ENCODE peak calls at places on chromosomes 13 and 19, in ten cellular contexts. J is stimulated activated CD8-positive, alpha-beta memory T cell treated with anti-CD3 and anti-CD28 coated beads, Interleukin-7, amount 100 ng/mL, for 24 hours; Q is fibroblast of mammary gland; Z is B cell; H is G401; W is NT2/D1; N is AG04450; G is DMS 273 treated with DMSO at 0.1 percent for 48 hours; K is nephron progenitor cell; I is astrocyte of the spinal cord. M is an unnamed sample.

GRCh38 chr19:7117248-7117647 is 47.7 kb downstream of the ZNF557 start:
- DNase-seq in J (no peak), Q (no peak), Z (no peak), H (no peak), W (no peak), N (no peak), G (no peak), K (no peak), I (no peak), M (no peak)

GRCh38 chr13:41696163-41697003 is 239.0 kb downstream of the RGCC start:
- DNase-seq in J (no peak), Q (peak), Z (no peak), H (no peak), W (peak), N (peak), G (peak), K (no peak), I (peak), M (peak)

GRCh38 chr19:359653-359925 is 15.0 kb upstream of the MIER2 start:
- DNase-seq in J (no peak), Q (no peak), Z (no peak), H (no peak), W (no peak), N (no peak), G (no peak), K (no peak), I (no peak), M (no peak)

GRCh38 chr13:77515785-77516184 is 19.7 kb upstream of the SCEL start:
- DNase-seq in J (no peak), Q (no peak), Z (no peak), H (no peak), W (no peak), N (no peak), G (no peak), K (no peak), I (no peak), M (no peak)

GRCh38 chr19:11203194-11204075 is 6.1 kb upstream of the KANK2 start:
- DNase-seq in J (peak), Q (peak), Z (peak), H (peak), W (no peak), N (peak), G (no peak), K (peak), I (peak), M (peak)

GRCh38 chr13:44680746-44681355 is 104.7 kb upstream of the TSC22D1 start:
- DNase-seq in J (no peak), Q (no peak), Z (no peak), H (no peak), W (no peak), N (no peak), G (no peak), K (no peak), I (no peak), M (no peak)

GRCh38 chr19:41321600-41322270 is 11.8 kb downstream of the CCDC97 start:
- DNase-seq in J (no peak), Q (peak), Z (no peak), H (no peak), W (no peak), N (no peak), G (no peak), K (peak), I (peak), M (peak)

GRCh38 chr19:18470787-18471186 is 32.9 kb upstream of the ISYNA1 start:
- DNase-seq in J (no peak), Q (no peak), Z (no peak), H (no peak), W (no peak), N (no peak), G (no peak), K (no peak), I (no peak), M (no peak)